ENCODE peak calls at places on chromosomes 4 and X, in five cellular contexts. One of them, this sample, is unnamed.

GRCh38 chr4:76198411-76199237 is 15.0 kb downstream of the SCARB2 start:
- DNase-seq in mucosa of gallbladder: peak
- DNase-seq in ecto neural progenitor cell: no peak
- DNase-seq in AG10803: peak
- DNase-seq in omental fat pad: no peak
- DNase-seq in this sample: peak

GRCh38 chrX:150476183-150476699 is 92.2 kb upstream of the MTM1 start:
- DNase-seq in mucosa of gallbladder: no peak
- DNase-seq in ecto neural progenitor cell: no peak
- DNase-seq in AG10803: peak
- DNase-seq in omental fat pad: no peak
- DNase-seq in this sample: peak

GRCh38 chr4:88843067-88843723 is 145.6 kb upstream of the NAP1L5 start:
- DNase-seq in mucosa of gallbladder: no peak
- DNase-seq in ecto neural progenitor cell: no peak
- DNase-seq in AG10803: no peak
- DNase-seq in omental fat pad: no peak
- DNase-seq in this sample: peak

GRCh38 chr4:14254252-14254651 is 626.7 kb upstream of the BOD1L1 start:
- DNase-seq in mucosa of gallbladder: peak
- DNase-seq in ecto neural progenitor cell: peak
- DNase-seq in AG10803: peak
- DNase-seq in omental fat pad: peak
- DNase-seq in this sample: peak

GRCh38 chrX:117996918-117997480 is 119.6 kb downstream of the KLHL13 start:
- DNase-seq in mucosa of gallbladder: no peak
- DNase-seq in ecto neural progenitor cell: no peak
- DNase-seq in AG10803: no peak
- DNase-seq in omental fat pad: no peak
- DNase-seq in this sample: peak

GRCh38 chr4:85968945-85969830 is 390.7 kb downstream of the MAPK10 start:
- DNase-seq in mucosa of gallbladder: no peak
- DNase-seq in ecto neural progenitor cell: no peak
- DNase-seq in AG10803: peak
- DNase-seq in omental fat pad: no peak
- DNase-seq in this sample: peak

GRCh38 chr4:145719752-145720624 is 40.0 kb downstream of the C4orf51 start:
- DNase-seq in mucosa of gallbladder: no peak
- DNase-seq in ecto neural progenitor cell: no peak
- DNase-seq in AG10803: no peak
- DNase-seq in omental fat pad: no peak
- DNase-seq in this sample: no peak

GRCh38 chrX:153640736-153641574 is 6.0 kb upstream of the DUSP9 start:
- DNase-seq in mucosa of gallbladder: no peak
- DNase-seq in ecto neural progenitor cell: no peak
- DNase-seq in AG10803: no peak
- DNase-seq in omental fat pad: no peak
- DNase-seq in this sample: no peak

GRCh38 chr4:95153182-95153581 is 395.4 kb downstream of the BMPR1B start:
- DNase-seq in mucosa of gallbladder: no peak
- DNase-seq in ecto neural progenitor cell: no peak
- DNase-seq in AG10803: no peak
- DNase-seq in omental fat pad: no peak
- DNase-seq in this sample: no peak

GRCh38 chrX:74242484-74243138 is 61.4 kb upstream of the ZCCHC13 start:
- DNase-seq in mucosa of gallbladder: no peak
- DNase-seq in ecto neural progenitor cell: no peak
- DNase-seq in AG10803: no peak
- DNase-seq in omental fat pad: no peak
- DNase-seq in this sample: no peak

GRCh38 chr4:13559414-13559813 is 15.1 kb upstream of the NKX3-2 start:
- DNase-seq in mucosa of gallbladder: no peak
- DNase-seq in ecto neural progenitor cell: no peak
- DNase-seq in AG10803: peak
- DNase-seq in omental fat pad: no peak
- DNase-seq in this sample: peak

GRCh38 chrX:24498975-24499374 is 33.9 kb downstream of the PDK3 start:
- DNase-seq in mucosa of gallbladder: no peak
- DNase-seq in ecto neural progenitor cell: no peak
- DNase-seq in AG10803: peak
- DNase-seq in omental fat pad: no peak
- DNase-seq in this sample: no peak

GRCh38 chr4:7559316-7559715 is 124.6 kb upstream of the PSAPL1 start:
- DNase-seq in mucosa of gallbladder: no peak
- DNase-seq in ecto neural progenitor cell: no peak
- DNase-seq in AG10803: no peak
- DNase-seq in omental fat pad: no peak
- DNase-seq in this sample: no peak

GRCh38 chr4:121484633-121485032 is 103.8 kb upstream of the QRFPR start:
- DNase-seq in mucosa of gallbladder: peak
- DNase-seq in ecto neural progenitor cell: no peak
- DNase-seq in AG10803: peak
- DNase-seq in omental fat pad: no peak
- DNase-seq in this sample: peak

GRCh38 chr4:134787315-134787714 is 585.7 kb upstream of the PABPC4L start:
- DNase-seq in mucosa of gallbladder: no peak
- DNase-seq in ecto neural progenitor cell: no peak
- DNase-seq in AG10803: no peak
- DNase-seq in omental fat pad: no peak
- DNase-seq in this sample: no peak

GRCh38 chrX:16087081-16087480 is 36.3 kb upstream of the GRPR start:
- DNase-seq in mucosa of gallbladder: peak
- DNase-seq in ecto neural progenitor cell: no peak
- DNase-seq in AG10803: no peak
- DNase-seq in omental fat pad: no peak
- DNase-seq in this sample: peak

GRCh38 chr4:107665001-107665400 is 55.0 kb downstream of the PAPSS1 start:
- DNase-seq in mucosa of gallbladder: no peak
- DNase-seq in ecto neural progenitor cell: no peak
- DNase-seq in AG10803: peak
- DNase-seq in omental fat pad: no peak
- DNase-seq in this sample: no peak

GRCh38 chr4:40838742-40839141 is 89.0 kb downstream of the NSUN7 start:
- DNase-seq in mucosa of gallbladder: no peak
- DNase-seq in ecto neural progenitor cell: no peak
- DNase-seq in AG10803: no peak
- DNase-seq in omental fat pad: no peak
- DNase-seq in this sample: no peak

GRCh38 chr4:1746919-1747602 is 25.7 kb downstream of the TACC3 start:
- DNase-seq in mucosa of gallbladder: no peak
- DNase-seq in ecto neural progenitor cell: no peak
- DNase-seq in AG10803: no peak
- DNase-seq in omental fat pad: no peak
- DNase-seq in this sample: no peak

GRCh38 chr4:112181358-112182000 is 36.2 kb downstream of the FAM241A start:
- DNase-seq in mucosa of gallbladder: no peak
- DNase-seq in ecto neural progenitor cell: no peak
- DNase-seq in AG10803: no peak
- DNase-seq in omental fat pad: no peak
- DNase-seq in this sample: no peak

GRCh38 chrX:133215747-133216146 is 2.4 kb downstream of the TFDP3 start:
- DNase-seq in mucosa of gallbladder: peak
- DNase-seq in ecto neural progenitor cell: no peak
- DNase-seq in AG10803: no peak
- DNase-seq in omental fat pad: no peak
- DNase-seq in this sample: no peak

GRCh38 chr4:152021788-152022438 is 261.1 kb upstream of the GATB start:
- DNase-seq in mucosa of gallbladder: no peak
- DNase-seq in ecto neural progenitor cell: no peak
- DNase-seq in AG10803: no peak
- DNase-seq in omental fat pad: no peak
- DNase-seq in this sample: no peak

GRCh38 chr4:177671387-177671786 is 229.2 kb upstream of the AGA start:
- DNase-seq in mucosa of gallbladder: no peak
- DNase-seq in ecto neural progenitor cell: no peak
- DNase-seq in AG10803: no peak
- DNase-seq in omental fat pad: no peak
- DNase-seq in this sample: no peak

GRCh38 chrX:109967151-109967550 is 35.8 kb upstream of the TMEM164 start:
- DNase-seq in mucosa of gallbladder: no peak
- DNase-seq in ecto neural progenitor cell: no peak
- DNase-seq in AG10803: no peak
- DNase-seq in omental fat pad: no peak
- DNase-seq in this sample: no peak

GRCh38 chr4:119501740-119502139 is 126.9 kb downstream of the PDE5A start:
- DNase-seq in mucosa of gallbladder: no peak
- DNase-seq in ecto neural progenitor cell: no peak
- DNase-seq in AG10803: no peak
- DNase-seq in omental fat pad: no peak
- DNase-seq in this sample: no peak

GRCh38 chr4:72430050-72430449 is 139.0 kb downstream of the ADAMTS3 start:
- DNase-seq in mucosa of gallbladder: peak
- DNase-seq in ecto neural progenitor cell: no peak
- DNase-seq in AG10803: peak
- DNase-seq in omental fat pad: no peak
- DNase-seq in this sample: peak

This sample was measured in foreskin fibroblast.